ENCODE peak calls at places on chromosomes 16 and 17, in eight cellular contexts. W is prostate gland; R is esophagus squamous epithelium; C is CD8-positive, alpha-beta T cell; P is psoas muscle; H is MM.1S; U is tibial artery; F is left ventricle myocardium inferior. M is an unnamed sample.
A peak's percentile ranks its signal among the peaks of the same experiment; 100 is the strongest.

GRCh38 chr17:64441772-64442549 is 7.0 kb upstream of the MILR1 start:
- DNase-seq in U (peak; percentile 70), W (no peak), P (peak; percentile 55), H (peak; percentile 64), R (no peak), F (peak; percentile 22), C (no peak), M (peak; percentile 66)

GRCh38 chr17:50059759-50060273 is 3.9 kb downstream of the ITGA3 start:
- DNase-seq in P (no peak), H (no peak), W (no peak), F (no peak), R (no peak), U (peak; percentile 96), C (no peak), M (peak; percentile 92)

GRCh38 chr17:80491478-80492342 is 15.3 kb upstream of the NPTX1 start:
- DNase-seq in W (no peak), C (no peak), H (no peak), F (no peak), R (no peak), U (no peak), P (peak; percentile 28), M (no peak)

GRCh38 chr16:15741207-15741871 is 91.3 kb downstream of the NDE1 start:
- DNase-seq in C (no peak), H (no peak), R (no peak), F (no peak), W (no peak), P (no peak), U (no peak), M (no peak)

GRCh38 chr17:14299261-14300093 is 1.4 kb upstream of the HS3ST3B1 start:
- DNase-seq in R (no peak), P (no peak), W (no peak), H (no peak), F (no peak), U (no peak), C (no peak), M (no peak)

GRCh38 chr17:46192211-46192483 is 1.1 kb downstream of the KANSL1 start:
- DNase-seq in H (no peak), W (no peak), F (no peak), R (no peak), C (no peak), P (no peak), U (no peak), M (no peak)

GRCh38 chr16:89700649-89701424 is 668 bp downstream of the SPATA2L start:
- DNase-seq in P (peak; percentile 61), U (no peak), C (peak; percentile 38), R (no peak), F (no peak), W (peak; percentile 51), H (peak; percentile 63), M (no peak)

GRCh38 chr17:68792042-68792685 is 163.0 kb downstream of the ABCA8 start:
- DNase-seq in H (no peak), R (no peak), P (no peak), U (no peak), C (no peak), F (no peak), W (no peak), M (no peak)

GRCh38 chr17:82892869-82893565 is 53.2 kb upstream of the ZNF750 start:
- DNase-seq in U (no peak), F (peak; percentile 53), P (peak; percentile 60), H (no peak), C (peak; percentile 67), R (no peak), W (no peak), M (peak; percentile 49)

GRCh38 chr17:79612468-79613194 is 1.8 kb upstream of the RBFOX3 start:
- DNase-seq in R (no peak), P (no peak), U (no peak), F (no peak), H (peak; percentile 52), W (no peak), C (no peak), M (no peak)

GRCh38 chr16:26963109-26963508 is 103.6 kb upstream of the C16orf82 start:
- DNase-seq in R (no peak), C (no peak), F (no peak), W (no peak), P (no peak), H (no peak), U (no peak), M (no peak)

GRCh38 chr17:62644487-62645173 is 17.2 kb downstream of the MRC2 start:
- DNase-seq in F (no peak), H (no peak), C (no peak), P (no peak), R (no peak), W (no peak), U (peak; percentile 52), M (no peak)

GRCh38 chr16:86547286-86547685 is 7.7 kb downstream of the MTHFSD start:
- DNase-seq in H (no peak), W (no peak), F (no peak), P (no peak), U (no peak), R (no peak), C (no peak), M (no peak)
- H3K36me3 ChIP-seq in H (no peaks in the 10 kb centered on the region), W (peaks cover 5% of the 10 kb centered on the region), F (peaks cover 75% of the 10 kb centered on the region), P (peaks cover 90% of the 10 kb centered on the region), U (peaks cover 85% of the 10 kb centered on the region), R (peaks cover 100% of the 10 kb centered on the region), C (no peaks in the 10 kb centered on the region), M (no peaks in the 10 kb centered on the region)

GRCh38 chr16:9971907-9972306 is 210.3 kb downstream of the GRIN2A start:
- DNase-seq in U (no peak), C (no peak), P (no peak), W (no peak), R (no peak), F (no peak), H (no peak), M (no peak)
- H3K36me3 ChIP-seq in U (no peaks in the 10 kb centered on the region), C (no peaks in the 10 kb centered on the region), P (no peaks in the 10 kb centered on the region), W (no peaks in the 10 kb centered on the region), R (no peaks in the 10 kb centered on the region), F (no peaks in the 10 kb centered on the region), H (no peaks in the 10 kb centered on the region), M (no peaks in the 10 kb centered on the region)

GRCh38 chr17:4006165-4006589 is 41.9 kb upstream of the ATP2A3 start:
- DNase-seq in R (no peak), W (no peak), U (no peak), P (no peak), F (no peak), H (no peak), C (no peak), M (no peak)
- H3K36me3 ChIP-seq in R (peaks cover 61% of the 10 kb centered on the region), W (peaks cover 15% of the 10 kb centered on the region), U (peaks cover 63% of the 10 kb centered on the region), P (peaks cover 59% of the 10 kb centered on the region), F (peaks cover 58% of the 10 kb centered on the region), H (peaks cover 6% of the 10 kb centered on the region), C (peaks cover 45% of the 10 kb centered on the region), M (no peaks in the 10 kb centered on the region)

GRCh38 chr17:74449306-74449705 is 17.1 kb upstream of the CD300A start:
- DNase-seq in F (no peak), C (no peak), P (no peak), H (no peak), U (no peak), W (no peak), R (no peak), M (peak; percentile 46)

GRCh38 chr17:74450231-74450630 is 16.2 kb upstream of the CD300A start:
- DNase-seq in W (no peak), H (no peak), U (no peak), P (no peak), R (no peak), C (no peak), F (no peak), M (peak; percentile 3)

GRCh38 chr17:74447628-74448159 is 15.8 kb downstream of the GPRC5C start:
- DNase-seq in W (no peak), P (no peak), U (no peak), F (no peak), C (no peak), H (no peak), R (no peak), M (no peak)

GRCh38 chr17:74449773-74450172 is 16.7 kb upstream of the CD300A start:
- DNase-seq in P (no peak), F (no peak), W (no peak), C (no peak), U (no peak), R (no peak), H (no peak), M (peak; percentile 41)

GRCh38 chr17:74448774-74449173 is 16.9 kb downstream of the GPRC5C start:
- DNase-seq in U (peak; percentile 92), P (no peak), H (no peak), R (no peak), W (no peak), C (no peak), F (no peak), M (peak; percentile 82)
- H3K36me3 ChIP-seq in U (peaks cover 28% of the 10 kb centered on the region), P (peaks cover 15% of the 10 kb centered on the region), H (no peaks in the 10 kb centered on the region), R (peaks cover 7% of the 10 kb centered on the region), W (no peaks in the 10 kb centered on the region), C (no peaks in the 10 kb centered on the region), F (peaks cover 5% of the 10 kb centered on the region), M (no peaks in the 10 kb centered on the region)

DNA sequence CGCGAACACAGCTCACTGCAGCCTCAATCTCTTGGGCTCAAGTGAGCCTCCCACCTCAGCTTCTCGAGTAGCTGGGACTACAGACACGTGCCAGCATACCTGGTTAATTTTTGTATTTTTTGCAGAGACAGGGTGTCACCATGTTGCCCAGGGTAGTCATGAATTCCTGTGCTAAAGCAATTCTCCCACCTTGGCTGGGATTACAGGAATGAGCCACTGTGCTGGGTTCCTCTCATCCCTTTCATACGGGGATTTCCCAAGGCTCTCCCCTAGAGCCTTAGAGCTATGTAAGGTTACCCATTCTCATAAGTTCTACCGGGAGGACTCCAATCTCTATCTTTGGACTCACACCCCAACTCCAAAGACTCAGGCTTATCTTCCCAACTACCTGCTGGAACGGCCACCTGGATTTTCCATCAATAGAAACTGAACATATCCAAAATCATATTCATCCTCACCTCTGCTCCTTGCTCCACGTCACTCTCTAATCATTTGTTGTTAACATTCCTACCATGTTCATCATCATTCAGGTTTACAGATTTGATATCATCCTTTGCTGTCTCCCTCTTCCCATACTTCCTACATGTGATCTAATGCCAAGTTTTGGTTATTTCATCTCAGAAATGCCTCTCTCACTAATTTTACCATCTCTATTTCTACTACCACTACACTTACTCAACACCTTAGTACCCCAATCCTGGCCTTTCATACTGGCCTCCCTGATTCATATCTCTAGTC is 92.5 kb downstream of the NCOR1 start:
- DNase-seq in U (no peak), W (no peak), P (no peak), C (no peak), H (no peak), F (no peak), R (no peak), M (no peak)
- H3K36me3 ChIP-seq in U (peaks cover 74% of the 10 kb centered on the region), W (no peaks in the 10 kb centered on the region), P (peaks cover 72% of the 10 kb centered on the region), C (peaks cover 38% of the 10 kb centered on the region), H (peaks cover 3% of the 10 kb centered on the region), F (peaks cover 72% of the 10 kb centered on the region), R (peaks cover 92% of the 10 kb centered on the region), M (peaks cover 7% of the 10 kb centered on the region)

GRCh38 chr16:80735846-80736245 is 68.6 kb downstream of the CDYL2 start:
- DNase-seq in W (no peak), H (no peak), F (no peak), C (no peak), P (no peak), U (no peak), R (no peak), M (no peak)

GRCh38 chr16:80733366-80733901 is 71.0 kb downstream of the CDYL2 start:
- DNase-seq in P (no peak), R (no peak), W (peak; percentile 17), F (no peak), U (no peak), C (no peak), H (no peak), M (no peak)

GRCh38 chr16:80731915-80732314 is 72.5 kb downstream of the CDYL2 start:
- DNase-seq in C (no peak), U (no peak), P (no peak), R (no peak), H (no peak), W (no peak), F (no peak), M (no peak)
- H3K36me3 ChIP-seq in C (no peaks in the 10 kb centered on the region), U (no peaks in the 10 kb centered on the region), P (no peaks in the 10 kb centered on the region), R (no peaks in the 10 kb centered on the region), H (no peaks in the 10 kb centered on the region), W (no peaks in the 10 kb centered on the region), F (no peaks in the 10 kb centered on the region), M (no peaks in the 10 kb centered on the region)